ENCODE peak calls at places on chromosome 12, in four cellular contexts. D, H, L and P are unnamed samples.

GRCh38 chr12:20213851-20214250 is 154.5 kb upstream of the PDE3A start:
- DNase-seq in D (no peak), H (no peak), L (no peak), P (no peak)

GRCh38 chr12:48285751-48286650 is 64.7 kb downstream of the ZNF641 start:
- DNase-seq in D (no peak), H (no peak), L (no peak), P (no peak)

GRCh38 chr12:18323159-18323558 is 61.8 kb downstream of the PIK3C2G start:
- DNase-seq in D (no peak), H (no peak), L (peak), P (no peak)

GRCh38 chr12:11875414-11875935 is 195.3 kb upstream of the BCL2L14 start:
- DNase-seq in D (peak), H (no peak), L (peak), P (no peak)

GRCh38 chr12:91493308-91493707 is 310.7 kb upstream of the DCN start:
- DNase-seq in D (no peak), H (no peak), L (no peak), P (no peak)

GRCh38 chr12:5428332-5429221 is 3.3 kb upstream of the NTF3 start:
- DNase-seq in D (no peak), H (no peak), L (peak), P (peak)

GRCh38 chr12:13241833-13242232 is 45.3 kb downstream of the EMP1 start:
- DNase-seq in D (no peak), H (no peak), L (peak), P (no peak)

GRCh38 chr12:44716681-44717080 is 159.4 kb downstream of the NELL2 start:
- DNase-seq in D (no peak), H (no peak), L (no peak), P (no peak)